ENCODE peak calls at places on chromosomes 11 and 22, in four cellular contexts. One of them, this sample, is unnamed. For H3K27me3, H3K9me3 and H3K36me3, the result is how much of the 10 kb centered on the place peaks cover.

GRCh38 chr22:48826546-48826945 is 1001.1 kb downstream of the BRD1 start:
- DNase-seq in keratinocyte: no peak
- DNase-seq in IMR-90: no peak
- DNase-seq in neuronal stem cell: no peak
- DNase-seq in this sample: no peak

GRCh38 chr11:27582686-27583085 is 76.1 kb upstream of the LIN7C start:
- DNase-seq in keratinocyte: no peak
- DNase-seq in IMR-90: no peak
- DNase-seq in neuronal stem cell: no peak
- DNase-seq in this sample: no peak

GRCh38 chr11:108947654-108948570 is 283.0 kb downstream of the DDX10 start:
- DNase-seq in keratinocyte: peak
- DNase-seq in IMR-90: peak
- DNase-seq in neuronal stem cell: no peak
- DNase-seq in this sample: no peak

GRCh38 chr22:11605468-11605981 is 3922.5 kb upstream of the OR11H1 start:
- DNase-seq in keratinocyte: no peak
- DNase-seq in IMR-90: no peak
- DNase-seq in neuronal stem cell: no peak
- DNase-seq in this sample: no peak

GRCh38 chr11:10666976-10667892 is 26.3 kb downstream of the IRAG1 start:
- DNase-seq in keratinocyte: no peak
- DNase-seq in IMR-90: peak
- DNase-seq in neuronal stem cell: no peak
- DNase-seq in this sample: no peak

GRCh38 chr11:75924966-75925784 is 110.2 kb downstream of the UVRAG start:
- DNase-seq in keratinocyte: no peak
- DNase-seq in IMR-90: no peak
- DNase-seq in neuronal stem cell: no peak
- DNase-seq in this sample: no peak

GRCh38 chr22:38455530-38456271 is 702 bp upstream of the KCNJ4 start:
- DNase-seq in keratinocyte: no peak
- DNase-seq in IMR-90: peak
- DNase-seq in neuronal stem cell: peak
- DNase-seq in this sample: no peak

GRCh38 chr11:108959124-108959761 is 294.4 kb downstream of the DDX10 start:
- DNase-seq in keratinocyte: no peak
- DNase-seq in IMR-90: peak
- DNase-seq in neuronal stem cell: no peak
- DNase-seq in this sample: no peak

GRCh38 chr22:49294656-49295464 is 532.8 kb downstream of the BRD1 start:
- DNase-seq in keratinocyte: no peak
- DNase-seq in IMR-90: no peak
- DNase-seq in neuronal stem cell: no peak
- DNase-seq in this sample: no peak

GRCh38 chr11:31817054-31817620 is 6.0 kb upstream of the PAX6 start:
- DNase-seq in keratinocyte: no peak
- DNase-seq in IMR-90: no peak
- DNase-seq in neuronal stem cell: peak
- DNase-seq in this sample: peak

GRCh38 chr11:31820438-31820818 is 9.3 kb upstream of the PAX6 start:
- DNase-seq in keratinocyte: no peak
- DNase-seq in IMR-90: no peak
- DNase-seq in neuronal stem cell: peak
- DNase-seq in this sample: no peak

GRCh38 chr11:31819533-31820437 is 8.7 kb upstream of the PAX6 start:
- DNase-seq in keratinocyte: no peak
- DNase-seq in IMR-90: no peak
- DNase-seq in neuronal stem cell: peak
- DNase-seq in this sample: no peak

GRCh38 chr11:31817621-31818493 is 6.7 kb upstream of the PAX6 start:
- DNase-seq in keratinocyte: no peak
- DNase-seq in IMR-90: no peak
- DNase-seq in neuronal stem cell: peak
- DNase-seq in this sample: no peak

GRCh38 chr11:31818874-31819331 is 7.8 kb upstream of the PAX6 start:
- DNase-seq in keratinocyte: no peak
- DNase-seq in IMR-90: no peak
- DNase-seq in neuronal stem cell: peak
- DNase-seq in this sample: no peak
- H3K27me3 ChIP-seq in keratinocyte: half or more
- H3K27me3 ChIP-seq in IMR-90: half or more
- H3K27me3 ChIP-seq in neuronal stem cell: under half
- H3K27me3 ChIP-seq in this sample: half or more

GRCh38 chr11:127816959-127817358 is 770.4 kb downstream of the ETS1 start:
- DNase-seq in keratinocyte: no peak
- DNase-seq in IMR-90: no peak
- DNase-seq in neuronal stem cell: no peak
- DNase-seq in this sample: no peak
- H3K9me3 ChIP-seq in keratinocyte: under half
- H3K9me3 ChIP-seq in IMR-90: under half
- H3K9me3 ChIP-seq in neuronal stem cell: under half
- H3K9me3 ChIP-seq in this sample: under half

DNA sequence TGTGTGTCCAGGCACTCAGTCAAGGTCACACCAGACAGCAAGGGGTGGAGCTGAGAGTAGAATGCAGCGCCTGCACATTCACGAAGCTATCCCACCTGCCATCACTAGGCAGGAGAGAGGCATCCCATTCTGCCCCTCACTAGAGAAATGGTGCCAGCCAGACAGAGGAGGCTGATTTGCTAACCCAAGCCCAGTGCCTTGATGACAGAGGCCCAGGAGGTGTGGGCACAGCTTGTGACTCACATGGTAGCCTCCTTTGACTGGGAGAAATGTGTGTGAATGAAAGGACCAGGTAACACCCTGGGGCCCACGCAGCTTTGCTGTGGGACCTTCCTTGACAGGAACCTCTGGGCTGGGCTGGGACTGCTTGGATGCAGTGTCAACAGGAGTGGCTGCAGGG is 5.2 kb upstream of the NAALADL1 start:
- DNase-seq in keratinocyte: no peak
- DNase-seq in IMR-90: no peak
- DNase-seq in neuronal stem cell: no peak
- DNase-seq in this sample: no peak
- H3K36me3 ChIP-seq in keratinocyte: under half
- H3K36me3 ChIP-seq in IMR-90: under half
- H3K36me3 ChIP-seq in neuronal stem cell: under half
- H3K36me3 ChIP-seq in this sample: under half

DNA sequence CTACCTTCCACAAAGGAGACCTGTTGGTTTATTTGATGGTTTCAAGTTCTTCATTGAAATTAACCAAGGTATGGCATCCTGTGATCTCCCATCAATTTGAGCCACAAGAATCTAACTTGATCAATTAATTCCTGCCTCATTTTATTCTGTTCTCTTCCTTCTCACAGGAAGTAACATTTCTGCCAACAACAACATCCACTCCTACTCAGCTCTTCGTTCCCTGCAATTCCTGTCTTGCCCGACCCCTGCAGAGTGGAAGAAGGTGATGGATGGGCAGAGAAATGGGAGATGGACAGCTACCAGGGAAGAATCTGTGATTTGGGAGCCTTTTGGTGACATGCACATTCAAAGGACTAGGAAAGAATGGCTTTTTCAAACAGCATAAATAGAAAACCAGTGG is 112.8 kb upstream of the SEZ6L start:
- DNase-seq in keratinocyte: no peak
- DNase-seq in IMR-90: no peak
- DNase-seq in neuronal stem cell: no peak
- DNase-seq in this sample: no peak
- H3K27me3 ChIP-seq in keratinocyte: under half
- H3K27me3 ChIP-seq in IMR-90: under half
- H3K27me3 ChIP-seq in neuronal stem cell: under half
- H3K27me3 ChIP-seq in this sample: under half

GRCh38 chr22:16781074-16781763 is 44.0 kb downstream of the XKR3 start:
- DNase-seq in keratinocyte: no peak
- DNase-seq in IMR-90: no peak
- DNase-seq in neuronal stem cell: no peak
- DNase-seq in this sample: no peak
- H3K9me3 ChIP-seq in keratinocyte: under half
- H3K9me3 ChIP-seq in IMR-90: under half
- H3K9me3 ChIP-seq in neuronal stem cell: under half
- H3K9me3 ChIP-seq in this sample: under half

GRCh38 chr11:130886704-130887103 is 29.6 kb downstream of the SNX19 start:
- DNase-seq in keratinocyte: no peak
- DNase-seq in IMR-90: peak
- DNase-seq in neuronal stem cell: no peak
- DNase-seq in this sample: no peak

GRCh38 chr11:130891326-130891725 is 25.0 kb downstream of the SNX19 start:
- DNase-seq in keratinocyte: no peak
- DNase-seq in IMR-90: peak
- DNase-seq in neuronal stem cell: no peak
- DNase-seq in this sample: no peak

GRCh38 chr11:130888790-130889189 is 27.5 kb downstream of the SNX19 start:
- DNase-seq in keratinocyte: no peak
- DNase-seq in IMR-90: no peak
- DNase-seq in neuronal stem cell: no peak
- DNase-seq in this sample: no peak

GRCh38 chr11:130892847-130893246 is 23.4 kb downstream of the SNX19 start:
- DNase-seq in keratinocyte: no peak
- DNase-seq in IMR-90: no peak
- DNase-seq in neuronal stem cell: peak
- DNase-seq in this sample: peak

DNA sequence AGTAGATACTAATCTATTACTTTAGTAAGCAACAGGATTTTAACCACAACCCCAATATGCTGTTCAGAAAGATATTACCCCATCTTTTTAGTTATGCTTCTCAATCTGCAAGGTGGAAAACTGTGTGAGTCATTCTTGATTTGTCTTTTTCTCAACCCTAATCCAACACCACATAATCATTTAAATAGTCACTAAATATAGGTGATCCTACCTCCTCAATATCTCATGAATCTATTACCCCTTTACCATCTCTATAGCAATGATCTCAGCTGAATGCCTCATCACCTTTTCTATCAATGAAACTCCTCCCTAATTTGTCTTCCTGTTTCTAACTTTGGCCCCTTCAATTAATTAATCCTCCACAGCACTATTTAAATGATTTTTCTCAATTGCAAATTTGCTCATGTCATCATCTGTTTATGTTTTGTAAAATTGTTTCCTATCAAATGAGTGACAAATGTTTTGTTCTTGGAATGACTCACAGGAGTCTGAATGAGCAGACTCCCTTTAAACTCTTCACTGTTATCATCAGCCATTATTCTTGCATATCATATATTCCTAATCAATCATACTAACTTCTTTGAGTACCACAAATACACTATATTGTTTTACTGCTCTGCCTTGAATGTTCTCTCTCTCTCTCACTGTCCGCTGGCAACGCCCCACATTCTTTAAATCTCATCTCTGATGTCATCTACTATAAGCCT is 26.1 kb downstream of the SNX19 start:
- DNase-seq in keratinocyte: no peak
- DNase-seq in IMR-90: peak
- DNase-seq in neuronal stem cell: no peak
- DNase-seq in this sample: no peak
- H3K36me3 ChIP-seq in keratinocyte: under half
- H3K36me3 ChIP-seq in IMR-90: under half
- H3K36me3 ChIP-seq in neuronal stem cell: half or more
- H3K36me3 ChIP-seq in this sample: under half

GRCh38 chr22:29715240-29715639 is 4.6 kb upstream of the CABP7 start:
- DNase-seq in keratinocyte: no peak
- DNase-seq in IMR-90: no peak
- DNase-seq in neuronal stem cell: no peak
- DNase-seq in this sample: no peak
- H3K27me3 ChIP-seq in keratinocyte: under half
- H3K27me3 ChIP-seq in IMR-90: half or more
- H3K27me3 ChIP-seq in neuronal stem cell: under half
- H3K27me3 ChIP-seq in this sample: under half

GRCh38 chr11:91688672-91689071 is 535.9 kb upstream of the FAT3 start:
- DNase-seq in keratinocyte: no peak
- DNase-seq in IMR-90: no peak
- DNase-seq in neuronal stem cell: no peak
- DNase-seq in this sample: no peak
- H3K9me3 ChIP-seq in keratinocyte: under half
- H3K9me3 ChIP-seq in IMR-90: under half
- H3K9me3 ChIP-seq in neuronal stem cell: under half
- H3K9me3 ChIP-seq in this sample: under half

DNA sequence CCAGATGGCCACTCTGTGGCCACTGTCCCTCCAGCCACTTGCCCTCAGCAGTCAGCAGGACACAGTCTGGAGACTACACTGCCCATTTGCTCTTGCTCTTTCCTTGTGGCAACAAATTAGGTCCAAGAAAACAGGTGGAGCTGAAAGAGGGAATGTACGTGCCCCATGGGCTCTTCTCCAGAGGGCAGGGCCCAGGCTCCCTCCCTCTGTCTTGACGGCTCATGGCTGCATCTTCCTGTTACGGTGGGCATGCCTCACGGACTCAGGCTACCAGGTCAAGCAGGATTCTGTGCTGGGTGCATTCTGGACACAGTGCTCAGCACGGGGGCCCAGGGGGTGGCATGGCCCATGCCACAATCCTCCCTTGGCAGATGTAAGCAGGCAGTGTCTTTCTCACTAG is 71.3 kb downstream of the MED15 start:
- DNase-seq in keratinocyte: no peak
- DNase-seq in IMR-90: no peak
- DNase-seq in neuronal stem cell: no peak
- DNase-seq in this sample: no peak
- H3K36me3 ChIP-seq in keratinocyte: half or more
- H3K36me3 ChIP-seq in IMR-90: half or more
- H3K36me3 ChIP-seq in neuronal stem cell: half or more
- H3K36me3 ChIP-seq in this sample: half or more

GRCh38 chr11:117884994-117885393 is 8.5 kb upstream of the FXYD6 start:
- DNase-seq in keratinocyte: no peak
- DNase-seq in IMR-90: peak
- DNase-seq in neuronal stem cell: no peak
- DNase-seq in this sample: no peak
- H3K27me3 ChIP-seq in keratinocyte: under half
- H3K27me3 ChIP-seq in IMR-90: under half
- H3K27me3 ChIP-seq in neuronal stem cell: under half
- H3K27me3 ChIP-seq in this sample: under half

This sample was measured in HAP-1.